ENCODE peak calls at places on chromosome X, in five cellular contexts. One of them, this sample, is unnamed. For H3K4me1, the result is how much of the 10 kb centered on the place peaks cover.

GRCh38 chrX:87397103-87397886 is 120.3 kb upstream of the KLHL4 start:
- DNase-seq in transverse colon: no peak
- DNase-seq in tibial nerve: no peak
- DNase-seq in thoracic aorta: no peak
- DNase-seq in gastrocnemius medialis: no peak
- DNase-seq in this sample: no peak

GRCh38 chrX:143768976-143769375 is 48.4 kb upstream of the SPANXN2 start:
- DNase-seq in thoracic aorta: no peak
- DNase-seq in transverse colon: no peak
- DNase-seq in tibial nerve: no peak
- DNase-seq in gastrocnemius medialis: no peak
- DNase-seq in this sample: no peak

GRCh38 chrX:793216-793770 is 162.7 kb downstream of the SHOX start:
- DNase-seq in gastrocnemius medialis: no peak
- DNase-seq in tibial nerve: no peak
- DNase-seq in thoracic aorta: no peak
- DNase-seq in transverse colon: no peak
- DNase-seq in this sample: no peak

GRCh38 chrX:37405954-37406353 is 56.8 kb downstream of the PRRG1 start:
- DNase-seq in tibial nerve: no peak
- DNase-seq in gastrocnemius medialis: no peak
- DNase-seq in transverse colon: no peak
- DNase-seq in thoracic aorta: no peak
- DNase-seq in this sample: no peak

GRCh38 chrX:133045986-133046385 is 50.9 kb downstream of the USP26 start:
- DNase-seq in thoracic aorta: no peak
- DNase-seq in transverse colon: no peak
- DNase-seq in tibial nerve: no peak
- DNase-seq in gastrocnemius medialis: no peak
- DNase-seq in this sample: no peak

GRCh38 chrX:50281253-50281652 is 76.7 kb downstream of the CCNB3 start:
- DNase-seq in thoracic aorta: no peak
- DNase-seq in transverse colon: no peak
- DNase-seq in tibial nerve: no peak
- DNase-seq in gastrocnemius medialis: no peak
- DNase-seq in this sample: no peak

GRCh38 chrX:22165732-22166457 is 106.8 kb upstream of the CBLL2 start:
- DNase-seq in tibial nerve: no peak
- DNase-seq in thoracic aorta: no peak
- DNase-seq in transverse colon: no peak
- DNase-seq in gastrocnemius medialis: no peak
- DNase-seq in this sample: no peak

GRCh38 chrX:139052461-139052860 is 340.9 kb upstream of the FGF13 start:
- DNase-seq in gastrocnemius medialis: no peak
- DNase-seq in thoracic aorta: no peak
- DNase-seq in tibial nerve: no peak
- DNase-seq in transverse colon: no peak
- DNase-seq in this sample: no peak

GRCh38 chrX:129779747-129780146 is at the start of gene SASH3:
- DNase-seq in transverse colon: peak
- DNase-seq in gastrocnemius medialis: peak
- DNase-seq in thoracic aorta: no peak
- DNase-seq in tibial nerve: peak
- DNase-seq in this sample: no peak

GRCh38 chrX:413322-414201 is 26.9 kb upstream of the PPP2R3B start:
- DNase-seq in transverse colon: no peak
- DNase-seq in gastrocnemius medialis: no peak
- DNase-seq in tibial nerve: no peak
- DNase-seq in thoracic aorta: no peak
- DNase-seq in this sample: no peak

GRCh38 chrX:26442340-26442739 is 226.4 kb downstream of the MAGEB5 start:
- DNase-seq in gastrocnemius medialis: no peak
- DNase-seq in tibial nerve: peak
- DNase-seq in transverse colon: no peak
- DNase-seq in thoracic aorta: no peak
- DNase-seq in this sample: no peak

GRCh38 chrX:57905141-57905540 is 5.1 kb downstream of the ZXDA start:
- DNase-seq in tibial nerve: no peak
- DNase-seq in thoracic aorta: no peak
- DNase-seq in transverse colon: no peak
- DNase-seq in gastrocnemius medialis: no peak
- DNase-seq in this sample: no peak

GRCh38 chrX:13432376-13432775 is 112.5 kb upstream of the ATXN3L start:
- DNase-seq in gastrocnemius medialis: peak
- DNase-seq in transverse colon: no peak
- DNase-seq in thoracic aorta: peak
- DNase-seq in tibial nerve: peak
- DNase-seq in this sample: no peak

GRCh38 chrX:20742106-20742505 is 475.4 kb upstream of the RPS6KA3 start:
- DNase-seq in transverse colon: no peak
- DNase-seq in gastrocnemius medialis: no peak
- DNase-seq in thoracic aorta: no peak
- DNase-seq in tibial nerve: no peak
- DNase-seq in this sample: no peak

GRCh38 chrX:25125483-25125882 is 109.7 kb upstream of the ARX start:
- DNase-seq in transverse colon: no peak
- DNase-seq in gastrocnemius medialis: no peak
- DNase-seq in thoracic aorta: no peak
- DNase-seq in tibial nerve: no peak
- DNase-seq in this sample: no peak

GRCh38 chrX:18390941-18391538 is 34.4 kb upstream of the CDKL5 start:
- DNase-seq in transverse colon: peak
- DNase-seq in thoracic aorta: peak
- DNase-seq in gastrocnemius medialis: peak
- DNase-seq in tibial nerve: peak
- DNase-seq in this sample: peak

GRCh38 chrX:27336466-27337091 is 126.6 kb downstream of the PPP4R3C start:
- DNase-seq in transverse colon: peak
- DNase-seq in gastrocnemius medialis: no peak
- DNase-seq in tibial nerve: no peak
- DNase-seq in thoracic aorta: no peak
- DNase-seq in this sample: peak

GRCh38 chrX:151180400-151180799 is 4.0 kb downstream of the GPR50 start:
- DNase-seq in gastrocnemius medialis: no peak
- DNase-seq in transverse colon: no peak
- DNase-seq in thoracic aorta: no peak
- DNase-seq in tibial nerve: no peak
- DNase-seq in this sample: no peak

GRCh38 chrX:132184871-132185270 is 34.4 kb downstream of the RAP2C start:
- DNase-seq in thoracic aorta: no peak
- DNase-seq in transverse colon: no peak
- DNase-seq in gastrocnemius medialis: no peak
- DNase-seq in tibial nerve: no peak
- DNase-seq in this sample: no peak

GRCh38 chrX:20857746-20858145 is 516.5 kb upstream of the CNKSR2 start:
- DNase-seq in tibial nerve: no peak
- DNase-seq in transverse colon: no peak
- DNase-seq in gastrocnemius medialis: no peak
- DNase-seq in thoracic aorta: no peak
- DNase-seq in this sample: no peak

GRCh38 chrX:43165343-43165920 is 387.5 kb upstream of the PPP1R2C start:
- DNase-seq in thoracic aorta: no peak
- DNase-seq in transverse colon: no peak
- DNase-seq in gastrocnemius medialis: no peak
- DNase-seq in tibial nerve: no peak
- DNase-seq in this sample: no peak

GRCh38 chrX:130117166-130117565 is 6.9 kb upstream of the ELF4 start:
- DNase-seq in transverse colon: no peak
- DNase-seq in gastrocnemius medialis: no peak
- DNase-seq in tibial nerve: no peak
- DNase-seq in thoracic aorta: no peak
- DNase-seq in this sample: no peak

GRCh38 chrX:47662144-47662657 is 3.2 kb upstream of the UXT start:
- DNase-seq in tibial nerve: no peak
- DNase-seq in thoracic aorta: no peak
- DNase-seq in transverse colon: no peak
- DNase-seq in gastrocnemius medialis: no peak
- DNase-seq in this sample: no peak

GRCh38 chrX:113124693-113125092 is 284.1 kb upstream of the AMOT start:
- DNase-seq in thoracic aorta: no peak
- DNase-seq in tibial nerve: no peak
- DNase-seq in gastrocnemius medialis: no peak
- DNase-seq in transverse colon: no peak
- DNase-seq in this sample: no peak

GRCh38 chrX:41064028-41064427 is 21.2 kb upstream of the USP9X start:
- DNase-seq in thoracic aorta: no peak
- DNase-seq in tibial nerve: no peak
- DNase-seq in transverse colon: no peak
- DNase-seq in gastrocnemius medialis: no peak
- DNase-seq in this sample: no peak

GRCh38 chrX:100090931-100091330 is 319.1 kb downstream of the PCDH19 start:
- DNase-seq in transverse colon: no peak
- DNase-seq in thoracic aorta: no peak
- DNase-seq in gastrocnemius medialis: no peak
- DNase-seq in tibial nerve: no peak
- DNase-seq in this sample: no peak

GRCh38 chrX:133434197-133434820 is 19.0 kb upstream of the GPC4 start:
- DNase-seq in gastrocnemius medialis: no peak
- DNase-seq in thoracic aorta: no peak
- DNase-seq in transverse colon: no peak
- DNase-seq in tibial nerve: no peak
- DNase-seq in this sample: no peak

DNA sequence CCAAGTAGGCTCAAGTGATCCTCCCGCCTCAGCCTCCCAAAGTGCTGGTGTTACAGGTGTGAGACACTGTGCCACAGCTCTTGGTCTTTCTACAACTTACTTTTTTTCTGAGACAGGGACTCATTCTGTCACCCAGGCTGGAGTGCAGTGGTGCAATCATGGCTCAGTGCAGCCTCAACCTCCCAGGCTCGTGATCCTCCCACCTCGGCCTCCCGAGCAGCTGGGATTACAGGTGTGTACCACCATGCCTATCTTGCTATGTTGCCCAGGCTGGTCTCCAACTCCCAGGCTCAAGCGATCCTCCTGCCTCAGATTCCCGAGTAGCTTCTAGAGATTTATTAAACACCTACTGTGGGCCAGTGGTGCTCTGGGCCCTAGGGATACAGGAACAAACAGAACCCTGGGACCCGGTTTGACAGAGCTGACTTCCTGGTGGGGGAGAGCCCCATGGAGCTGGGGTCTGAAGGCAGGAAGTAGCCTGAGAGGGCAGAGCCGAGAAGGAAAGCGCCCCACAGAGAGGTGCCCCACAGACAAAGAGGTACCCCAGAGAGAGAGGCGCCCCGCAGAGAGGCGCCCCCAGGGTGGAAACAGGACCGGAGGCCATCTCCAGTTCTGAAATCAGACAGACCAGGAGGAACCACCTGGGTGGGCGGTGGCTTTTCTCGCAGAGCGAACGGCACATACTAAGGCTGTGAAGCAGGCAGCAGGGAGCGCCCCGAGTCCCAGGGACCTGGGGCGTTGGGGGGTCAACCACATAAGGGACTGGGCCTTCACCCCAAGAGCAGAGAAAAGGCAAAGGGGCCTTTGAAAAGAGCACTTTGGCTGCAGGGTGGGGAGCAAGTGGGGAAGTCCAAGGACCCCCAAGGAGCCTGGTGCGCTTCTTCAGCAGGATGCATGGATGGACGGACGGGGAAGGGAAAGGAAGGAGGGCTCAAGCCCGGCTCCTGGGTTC is 5.0 kb downstream of the IRAK1 start:
- DNase-seq in transverse colon: no peak
- DNase-seq in gastrocnemius medialis: no peak
- DNase-seq in thoracic aorta: no peak
- DNase-seq in tibial nerve: no peak
- DNase-seq in this sample: no peak
- H3K4me1 ChIP-seq in transverse colon: under half
- H3K4me1 ChIP-seq in gastrocnemius medialis: under half
- H3K4me1 ChIP-seq in thoracic aorta: under half
- H3K4me1 ChIP-seq in tibial nerve: under half
- H3K4me1 ChIP-seq in this sample: under half

GRCh38 chrX:115561605-115562491 is 874 bp downstream of the PLS3 start:
- DNase-seq in thoracic aorta: no peak
- DNase-seq in transverse colon: peak
- DNase-seq in gastrocnemius medialis: no peak
- DNase-seq in tibial nerve: peak
- DNase-seq in this sample: peak
- H3K4me3 ChIP-seq in thoracic aorta: peak
- H3K4me3 ChIP-seq in transverse colon: peak
- H3K4me3 ChIP-seq in gastrocnemius medialis: peak
- H3K4me3 ChIP-seq in tibial nerve: peak
- H3K4me3 ChIP-seq in this sample: peak

GRCh38 chrX:28590394-28590793 is 3.1 kb downstream of the IL1RAPL1 start:
- DNase-seq in thoracic aorta: no peak
- DNase-seq in gastrocnemius medialis: no peak
- DNase-seq in transverse colon: no peak
- DNase-seq in tibial nerve: no peak
- DNase-seq in this sample: no peak
- TF ChIP-seq CTCF in thoracic aorta: no peak
- TF ChIP-seq CTCF in gastrocnemius medialis: no peak
- TF ChIP-seq CTCF in transverse colon: no peak
- TF ChIP-seq CTCF in tibial nerve: no peak
- TF ChIP-seq CTCF in this sample: no peak

GRCh38 chrX:39935414-39936064 is 162.2 kb downstream of the BCOR start:
- DNase-seq in gastrocnemius medialis: no peak
- DNase-seq in tibial nerve: no peak
- DNase-seq in transverse colon: no peak
- DNase-seq in thoracic aorta: no peak
- DNase-seq in this sample: no peak

GRCh38 chrX:39930777-39931553 is 166.8 kb downstream of the BCOR start:
- DNase-seq in gastrocnemius medialis: no peak
- DNase-seq in thoracic aorta: no peak
- DNase-seq in tibial nerve: no peak
- DNase-seq in transverse colon: no peak
- DNase-seq in this sample: no peak

GRCh38 chrX:39928704-39929439 is 168.9 kb downstream of the BCOR start:
- DNase-seq in transverse colon: peak
- DNase-seq in thoracic aorta: no peak
- DNase-seq in gastrocnemius medialis: no peak
- DNase-seq in tibial nerve: no peak
- DNase-seq in this sample: peak

GRCh38 chrX:39927380-39927779 is 170.4 kb downstream of the BCOR start:
- DNase-seq in transverse colon: no peak
- DNase-seq in thoracic aorta: no peak
- DNase-seq in gastrocnemius medialis: no peak
- DNase-seq in tibial nerve: no peak
- DNase-seq in this sample: no peak

DNA sequence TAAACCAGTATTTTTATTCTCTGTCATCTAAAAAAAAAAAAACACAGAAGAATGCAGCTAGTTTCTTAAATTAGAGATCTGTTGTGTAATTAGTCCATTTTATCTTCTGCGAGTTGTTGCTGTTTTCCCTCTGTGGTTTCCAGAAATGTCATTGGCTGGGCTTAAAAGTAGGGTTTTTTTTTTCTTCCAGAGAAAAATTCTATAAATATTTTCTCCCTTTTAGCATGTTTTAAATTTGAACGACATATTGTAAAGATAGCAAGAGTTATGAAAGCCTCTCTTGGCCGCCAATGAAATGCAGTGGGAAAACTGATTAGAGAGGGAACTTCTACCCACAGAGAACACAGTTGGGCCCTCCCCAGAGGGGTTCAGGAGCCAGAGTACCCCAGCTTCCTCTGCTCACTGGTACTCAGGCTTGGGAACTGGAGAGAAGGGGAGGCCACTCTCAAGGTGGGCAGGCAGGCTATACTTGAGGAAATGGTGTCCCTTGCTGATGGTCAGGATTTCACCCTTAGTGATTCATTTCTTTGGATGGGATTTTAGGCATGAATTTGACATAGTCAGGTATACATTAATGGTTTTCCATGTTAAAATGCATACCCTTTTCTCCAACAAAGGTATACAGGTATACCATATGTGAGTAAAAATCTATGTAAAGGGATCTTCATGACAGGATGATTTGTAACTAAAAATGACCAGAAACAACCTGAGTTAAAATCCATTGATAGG is 166.0 kb downstream of the BCOR start:
- DNase-seq in thoracic aorta: no peak
- DNase-seq in tibial nerve: no peak
- DNase-seq in transverse colon: no peak
- DNase-seq in gastrocnemius medialis: no peak
- DNase-seq in this sample: no peak
- H3K4me1 ChIP-seq in thoracic aorta: under half
- H3K4me1 ChIP-seq in tibial nerve: under half
- H3K4me1 ChIP-seq in transverse colon: under half
- H3K4me1 ChIP-seq in gastrocnemius medialis: under half
- H3K4me1 ChIP-seq in this sample: under half

This sample was measured in Caco-2.